ENCODE peak calls at places on chromosomes 6 and 20, in five cellular contexts. Q is IMR-90, J is neural crest cell, E is BJ, I is left ventricle myocardium inferior. A is an unnamed sample.

GRCh38 chr6:147222160-147222838 is 18.1 kb downstream of the STXBP5 start:
- DNase-seq in Q (peak), J (no peak), E (no peak), I (no peak), A (no peak)

GRCh38 chr20:16612708-16613107 is 39.5 kb upstream of the KIF16B start:
- DNase-seq in Q (no peak), J (no peak), E (no peak), I (no peak), A (no peak)

GRCh38 chr6:35728663-35729348 is 8.0 kb upstream of the ARMC12 start:
- DNase-seq in Q (no peak), J (no peak), E (no peak), I (peak), A (no peak)

GRCh38 chr20:38127011-38127621 is 38.0 kb downstream of the TGM2 start:
- DNase-seq in Q (peak), J (no peak), E (no peak), I (no peak), A (no peak)

GRCh38 chr20:63895886-63896135 is 885 bp downstream of the DNAJC5 start:
- DNase-seq in Q (peak), J (no peak), E (no peak), I (no peak), A (no peak)

GRCh38 chr6:161169060-161169459 is 104.8 kb downstream of the AGPAT4 start:
- DNase-seq in Q (no peak), J (no peak), E (no peak), I (no peak), A (no peak)

GRCh38 chr6:26312501-26313390 is 52.3 kb upstream of the BTN3A2 start:
- DNase-seq in Q (peak), J (peak), E (no peak), I (peak), A (peak)

GRCh38 chr6:93779086-93779858 is 359.9 kb upstream of the EPHA7 start:
- DNase-seq in Q (no peak), J (no peak), E (no peak), I (peak), A (peak)

GRCh38 chr6:123085403-123085802 is 89.4 kb downstream of the CLVS2 start:
- DNase-seq in Q (no peak), J (no peak), E (no peak), I (no peak), A (no peak)

GRCh38 chr20:62741191-62741676 is 32.6 kb downstream of the NTSR1 start:
- DNase-seq in Q (no peak), J (no peak), E (no peak), I (peak), A (peak)

GRCh38 chr6:8180327-8181161 is 78.2 kb upstream of the EEF1E1 start:
- DNase-seq in Q (peak), J (no peak), E (peak), I (no peak), A (no peak)

GRCh38 chr6:14235653-14236356 is 118.2 kb downstream of the CD83 start:
- DNase-seq in Q (no peak), J (no peak), E (no peak), I (no peak), A (no peak)

GRCh38 chr6:135047324-135047723 is 7.3 kb downstream of the HBS1L start:
- DNase-seq in Q (no peak), J (no peak), E (no peak), I (no peak), A (no peak)

GRCh38 chr20:23024701-23025100 is 10.4 kb upstream of the SSTR4 start:
- DNase-seq in Q (peak), J (no peak), E (no peak), I (no peak), A (no peak)

GRCh38 chr20:25070821-25071473 is 11.0 kb downstream of the VSX1 start:
- DNase-seq in Q (no peak), J (no peak), E (no peak), I (no peak), A (no peak)

GRCh38 chr20:3262566-3262965 is 23.6 kb upstream of the SLC4A11 start:
- DNase-seq in Q (peak), J (no peak), E (no peak), I (no peak), A (no peak)

GRCh38 chr6:30060634-30060981 is 457 bp upstream of the POLR1H start:
- DNase-seq in Q (peak), J (no peak), E (no peak), I (no peak), A (peak)

GRCh38 chr6:11847515-11848244 is 69.1 kb upstream of the ADTRP start:
- DNase-seq in Q (peak), J (no peak), E (no peak), I (no peak), A (no peak)

GRCh38 chr6:113856011-113856551 is 1.1 kb upstream of the MARCKS start:
- DNase-seq in Q (peak), J (peak), E (no peak), I (no peak), A (peak)

GRCh38 chr20:38473353-38473795 is 731 bp downstream of the RALGAPB start:
- DNase-seq in Q (no peak), J (no peak), E (no peak), I (no peak), A (no peak)

GRCh38 chr6:119349341-119350201 is at the start of gene MAN1A1:
- DNase-seq in Q (peak), J (peak), E (no peak), I (peak), A (peak)

GRCh38 chr6:33776186-33776585 is 12.7 kb downstream of the LEMD2 start:
- DNase-seq in Q (no peak), J (no peak), E (no peak), I (no peak), A (no peak)

GRCh38 chr6:170006524-170007467 is 255.4 kb downstream of the ERMARD start:
- DNase-seq in Q (no peak), J (no peak), E (no peak), I (no peak), A (no peak)

GRCh38 chr20:48025061-48025515 is 239.8 kb upstream of the SULF2 start:
- DNase-seq in Q (peak), J (no peak), E (peak), I (no peak), A (no peak)

GRCh38 chr20:58883243-58883691 is 30.8 kb downstream of the GNAS start:
- DNase-seq in Q (no peak), J (no peak), E (peak), I (no peak), A (no peak)

GRCh38 chr20:5077761-5078387 is 41.9 kb downstream of the PCNA start:
- DNase-seq in Q (no peak), J (no peak), E (no peak), I (no peak), A (no peak)

GRCh38 chr6:11161031-11161966 is 49.8 kb upstream of the ERVFRD-1 start:
- DNase-seq in Q (peak), J (no peak), E (no peak), I (no peak), A (no peak)

GRCh38 chr6:94323853-94324252 is 904.5 kb upstream of the EPHA7 start:
- DNase-seq in Q (no peak), J (no peak), E (no peak), I (no peak), A (no peak)

DNA sequence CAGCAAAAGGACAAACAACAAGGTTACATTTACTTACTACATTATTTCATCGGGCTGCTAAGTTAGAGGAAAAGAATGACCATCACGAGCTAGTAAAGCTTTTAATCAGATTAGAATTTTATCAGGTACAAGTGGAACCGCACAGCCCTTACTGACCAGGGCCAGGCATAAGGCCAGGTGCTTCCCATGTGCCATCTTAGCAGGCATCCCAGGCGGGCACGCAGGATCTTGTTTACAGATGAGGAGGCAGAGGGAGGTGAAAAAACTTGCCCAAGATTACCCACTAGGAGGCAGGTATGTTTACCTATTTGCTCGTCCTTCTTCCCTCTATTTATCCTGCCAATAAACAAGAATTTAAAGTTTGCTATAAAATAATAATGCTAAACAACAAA is 10.7 kb downstream of the EZR start:
- DNase-seq in Q (no peak), J (no peak), E (no peak), I (no peak), A (no peak)
- TF ChIP-seq CTCF in Q (no peak), J (no peak), E (no peak), I (no peak), A (no peak)

DNA sequence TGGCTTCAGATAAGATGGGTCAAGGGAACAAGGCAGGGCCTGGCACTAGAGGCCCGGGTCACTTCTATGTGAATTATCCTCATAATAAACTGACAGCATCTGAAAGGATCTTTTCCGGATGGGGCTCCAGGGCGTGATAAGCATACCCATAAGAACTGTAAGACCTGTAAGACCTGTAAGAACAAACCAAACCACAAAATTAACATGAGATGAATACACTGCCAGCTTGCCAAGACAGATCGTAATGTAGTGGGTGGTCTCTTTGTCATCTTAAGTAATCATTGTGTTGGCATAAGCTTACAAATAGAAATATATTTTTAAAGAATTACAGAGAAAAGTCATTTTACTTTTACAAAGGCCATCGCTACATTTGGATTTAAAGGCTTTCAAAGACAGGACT is 335.0 kb downstream of the RFPL4B start:
- DNase-seq in Q (no peak), J (no peak), E (no peak), I (no peak), A (no peak)
- TF ChIP-seq CTCF in Q (no peak), J (no peak), E (no peak), I (no peak), A (no peak)

DNA sequence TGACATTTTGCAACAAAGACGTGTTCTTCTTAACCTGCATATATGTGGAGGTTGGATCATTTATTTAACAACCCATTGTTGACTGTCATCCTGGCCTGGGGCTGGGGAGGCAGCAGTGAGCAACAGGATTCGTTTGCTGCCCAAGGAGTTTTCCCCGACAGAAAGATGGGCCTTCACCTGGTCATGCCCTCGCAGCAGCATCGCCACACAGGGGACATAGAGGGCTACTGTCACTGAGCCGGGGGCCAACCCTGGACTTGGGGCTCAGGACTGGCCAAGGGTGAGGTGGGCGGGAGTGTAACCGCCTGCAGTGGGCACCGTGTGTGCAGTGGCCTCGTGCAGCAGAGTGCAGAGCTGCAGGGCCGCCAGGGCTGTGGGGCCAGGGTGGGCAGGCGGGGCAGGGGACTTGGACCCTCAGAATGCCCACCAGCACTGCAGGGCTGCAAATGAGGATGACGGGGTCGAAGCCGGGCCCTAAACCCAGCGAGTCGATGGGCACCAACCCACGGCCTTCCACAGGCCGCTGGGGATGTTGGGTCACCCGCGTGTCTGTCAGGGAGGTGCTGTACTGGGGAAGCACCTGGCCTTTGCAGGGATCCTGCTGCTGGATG is 11.8 kb downstream of the DUSP22 start:
- DNase-seq in Q (no peak), J (no peak), E (no peak), I (no peak), A (no peak)
- TF ChIP-seq CTCF in Q (no peak), J (no peak), E (no peak), I (peak), A (no peak)

GRCh38 chr6:152954443-152954842 is 28.4 kb downstream of the FBXO5 start:
- DNase-seq in Q (no peak), J (no peak), E (no peak), I (no peak), A (no peak)
- TF ChIP-seq CTCF in Q (no peak), J (no peak), E (no peak), I (no peak), A (peak)

A was measured in endothelial cell.